ENCODE peak calls at places on chromosomes 1 and 21, in eight cellular contexts. P is kidney tubule cell, T is G401, F is AG08396, I is activated gamma-delta T cell, R is A549, L is substantia nigra, Y is left colon. U is an unnamed sample.

GRCh38 chr1:169727307-169727706 is 6.6 kb downstream of the SELE start:
- DNase-seq in I (no peak), L (no peak), R (no peak), Y (peak; percentile 27), T (no peak), P (no peak), F (no peak), U (peak; percentile 46)

GRCh38 chr1:51912881-51913280 is 34.4 kb upstream of the NRDC start:
- DNase-seq in L (no peak), R (no peak), P (no peak), T (no peak), I (no peak), Y (no peak), F (no peak), U (no peak)

GRCh38 chr1:242811092-242811840 is 286.8 kb upstream of the PLD5 start:
- DNase-seq in R (no peak), T (no peak), I (no peak), L (no peak), F (no peak), P (peak; percentile 47), Y (no peak), U (no peak)

GRCh38 chr1:161226320-161226711 is 456 bp downstream of the TOMM40L start:
- DNase-seq in T (peak; percentile 21), Y (peak; percentile 28), I (no peak), L (no peak), P (no peak), F (no peak), R (no peak), U (no peak)

GRCh38 chr1:244843148-244843978 is 7.9 kb downstream of the COX20 start:
- DNase-seq in I (no peak), L (no peak), T (no peak), F (no peak), Y (no peak), R (no peak), P (no peak), U (no peak)

GRCh38 chr1:89262643-89263042 is 10.0 kb downstream of the GBP5 start:
- DNase-seq in T (no peak), L (no peak), F (peak; percentile 47), P (peak; percentile 67), R (no peak), I (no peak), Y (no peak), U (no peak)

GRCh38 chr1:83110156-83110555 is 888.8 kb downstream of the TTLL7 start:
- DNase-seq in Y (no peak), P (no peak), L (no peak), I (no peak), F (no peak), R (no peak), T (no peak), U (no peak)

GRCh38 chr1:157085416-157085815 is 14.2 kb downstream of the ETV3L start:
- DNase-seq in F (no peak), I (no peak), P (no peak), R (no peak), T (no peak), L (no peak), Y (no peak), U (peak; percentile 14)

GRCh38 chr21:45078877-45079281 is 4.5 kb downstream of the ADARB1 start:
- DNase-seq in R (no peak), F (no peak), Y (no peak), T (no peak), L (no peak), I (no peak), P (no peak), U (no peak)

GRCh38 chr1:39391741-39392679 is 99.4 kb upstream of the BMP8A start:
- DNase-seq in F (peak; percentile 69), R (peak; percentile 74), L (no peak), Y (no peak), P (peak; percentile 97), I (no peak), T (peak; percentile 59), U (no peak)

GRCh38 chr1:209893751-209894150 is 44.3 kb upstream of the SYT14 start:
- DNase-seq in R (no peak), F (no peak), P (peak; percentile 0), L (no peak), I (no peak), Y (no peak), T (no peak), U (no peak)

GRCh38 chr21:45447821-45448220 is 42.9 kb downstream of the COL18A1 start:
- DNase-seq in L (no peak), P (peak; percentile 70), T (no peak), F (no peak), I (no peak), R (no peak), Y (no peak), U (no peak)

GRCh38 chr1:221101792-221102191 is 222.5 kb downstream of the HLX start:
- DNase-seq in Y (no peak), L (no peak), I (no peak), F (peak; percentile 25), T (no peak), R (no peak), P (peak; percentile 56), U (no peak)

GRCh38 chr1:221720545-221720944 is 21.3 kb downstream of the DUSP10 start:
- DNase-seq in R (no peak), I (no peak), F (no peak), T (no peak), L (no peak), P (no peak), Y (no peak), U (no peak)

GRCh38 chr21:43959231-43960041 is 52.7 kb upstream of the TRAPPC10 start:
- DNase-seq in L (no peak), F (no peak), I (no peak), P (no peak), R (no peak), T (peak; percentile 47), Y (no peak), U (no peak)

GRCh38 chr1:67792756-67793475 is 40.4 kb downstream of the GNG12 start:
- DNase-seq in P (peak; percentile 46), I (no peak), T (peak; percentile 10), R (no peak), F (no peak), Y (no peak), L (no peak), U (no peak)

GRCh38 chr1:181105134-181106021 is 16.9 kb downstream of the IER5 start:
- DNase-seq in F (peak; percentile 97), I (peak; percentile 97), R (peak; percentile 84), L (peak; percentile 79), Y (peak; percentile 96), T (peak; percentile 93), P (peak; percentile 93), U (peak; percentile 93)

GRCh38 chr1:30814292-30814691 is 56.7 kb upstream of the LAPTM5 start:
- DNase-seq in R (no peak), I (no peak), L (no peak), T (no peak), F (no peak), P (no peak), Y (no peak), U (no peak)

GRCh38 chr1:209354111-209354839 is 229.2 kb upstream of the CAMK1G start:
- DNase-seq in Y (peak; percentile 80), L (peak; percentile 21), P (peak; percentile 90), F (peak; percentile 78), I (no peak), R (peak; percentile 70), T (peak; percentile 94), U (peak; percentile 86)

GRCh38 chr21:38500073-38500472 is 1.8 kb upstream of the ERG start:
- DNase-seq in F (no peak), L (no peak), P (no peak), T (no peak), I (no peak), Y (no peak), R (no peak), U (no peak)

GRCh38 chr21:29657228-29657989 is 282.4 kb downstream of the GRIK1 start:
- DNase-seq in I (no peak), F (no peak), T (no peak), P (no peak), L (no peak), R (no peak), Y (no peak), U (no peak)

GRCh38 chr1:79874289-79874688 is 867.8 kb upstream of the ADGRL4 start:
- DNase-seq in P (no peak), F (no peak), R (no peak), T (no peak), Y (no peak), I (no peak), L (no peak), U (no peak)

GRCh38 chr1:210366767-210367166 is 38.1 kb downstream of the HHAT start:
- DNase-seq in T (no peak), R (no peak), P (no peak), I (no peak), Y (no peak), F (no peak), L (no peak), U (no peak)

U was measured in ureter.